ENCODE peak calls at places on chromosomes 5 and 9, in nine cellular contexts. M, Q, I, B, Z, T, P, F and U are unnamed samples.

GRCh38 chr5:175254155-175254554 is 189.8 kb downstream of the DRD1 start:
- DNase-seq in M (no peak), Q (no peak), P (no peak), Z (peak; percentile 50), T (no peak), I (peak; percentile 49), B (no peak), F (no peak), U (no peak)

GRCh38 chr9:36820392-36820861 is 213.6 kb downstream of the PAX5 start:
- DNase-seq in F (no peak), T (no peak), B (no peak), P (no peak), Z (no peak), Q (no peak), M (no peak), I (no peak), U (no peak)

GRCh38 chr9:130129425-130130061 is 42.7 kb upstream of the NCS1 start:
- DNase-seq in B (no peak), M (no peak), I (no peak), F (no peak), Z (no peak), P (no peak), Q (no peak), T (peak; percentile 49), U (no peak)

GRCh38 chr5:9817819-9818218 is 187.7 kb upstream of the TAS2R1 start:
- DNase-seq in I (no peak), T (no peak), M (no peak), F (no peak), P (no peak), Z (no peak), B (no peak), Q (no peak), U (no peak)

GRCh38 chr5:74934949-74935751 is 69.0 kb upstream of the FAM169A start:
- DNase-seq in B (peak; percentile 38), T (peak; percentile 42), I (peak; percentile 55), M (peak; percentile 58), Z (peak; percentile 63), Q (no peak), P (no peak), F (peak; percentile 8), U (peak; percentile 63)

GRCh38 chr5:12023614-12024241 is 119.5 kb upstream of the CTNND2 start:
- DNase-seq in F (peak; percentile 40), T (no peak), Z (peak; percentile 28), I (peak; percentile 43), Q (no peak), M (no peak), B (no peak), P (peak; percentile 49), U (peak; percentile 46)

GRCh38 chr9:127121628-127122175 is 733 bp downstream of the ANGPTL2 start:
- DNase-seq in B (no peak), P (no peak), Q (no peak), I (peak; percentile 46), Z (peak; percentile 42), T (no peak), M (no peak), F (no peak), U (no peak)

GRCh38 chr5:133401731-133402347 is 210.5 kb downstream of the FSTL4 start:
- DNase-seq in P (no peak), B (no peak), Z (no peak), Q (no peak), F (peak; percentile 0), M (peak; percentile 34), T (no peak), I (no peak), U (no peak)

GRCh38 chr5:143585970-143586369 is 182.5 kb upstream of the NR3C1 start:
- DNase-seq in F (no peak), I (peak; percentile 50), Q (no peak), P (no peak), B (no peak), M (no peak), T (no peak), Z (no peak), U (no peak)

GRCh38 chr5:113181853-113182490 is 205.4 kb downstream of the DCP2 start:
- DNase-seq in I (no peak), B (no peak), M (peak; percentile 40), P (no peak), F (no peak), Z (no peak), T (no peak), Q (no peak), U (no peak)

GRCh38 chr9:135305546-135306180 is 173.9 kb upstream of the PPP1R26 start:
- DNase-seq in P (no peak), Z (no peak), T (no peak), B (no peak), M (no peak), F (no peak), Q (no peak), I (no peak), U (no peak)

GRCh38 chr9:123423036-123423640 is 67.1 kb downstream of the CRB2 start:
- DNase-seq in T (no peak), M (peak; percentile 66), F (no peak), Z (no peak), Q (no peak), P (no peak), I (no peak), B (no peak), U (no peak)

GRCh38 chr9:110081395-110081794 is 126.6 kb downstream of the C9orf152 start:
- DNase-seq in Z (peak; percentile 69), F (peak; percentile 19), B (no peak), Q (no peak), M (no peak), T (no peak), P (no peak), I (peak; percentile 71), U (no peak)

GRCh38 chr5:39019231-39019630 is 55.0 kb downstream of the RICTOR start:
- DNase-seq in I (no peak), F (no peak), T (no peak), Z (no peak), B (no peak), Q (no peak), M (no peak), P (no peak), U (no peak)

GRCh38 chr5:138664276-138664943 is 88.8 kb upstream of the CTNNA1 start:
- DNase-seq in Z (peak; percentile 47), P (no peak), Q (no peak), T (no peak), I (peak; percentile 59), B (no peak), F (no peak), M (no peak), U (no peak)

GRCh38 chr5:6759401-6759800 is 46.2 kb downstream of the TENT4A start:
- DNase-seq in B (no peak), T (no peak), I (no peak), M (peak; percentile 74), Z (peak; percentile 32), F (no peak), P (peak; percentile 56), Q (no peak), U (peak; percentile 11)

GRCh38 chr9:908806-909205 is 67.3 kb downstream of the DMRT1 start:
- DNase-seq in M (peak; percentile 71), P (no peak), T (no peak), Z (no peak), B (no peak), I (no peak), F (no peak), Q (no peak), U (no peak)

GRCh38 chr5:122942164-122942914 is 94.2 kb downstream of the PPIC start:
- DNase-seq in B (no peak), P (no peak), T (no peak), F (peak; percentile 6), Q (no peak), M (no peak), Z (peak; percentile 45), I (peak; percentile 8), U (no peak)

GRCh38 chr9:136760424-136760823 is 2.4 kb upstream of the LCN8 start:
- DNase-seq in B (no peak), Q (no peak), I (no peak), T (no peak), F (no peak), M (no peak), Z (no peak), P (no peak), U (no peak)

GRCh38 chr9:95055851-95056551 is 261.5 kb downstream of the FANCC start:
- DNase-seq in T (no peak), I (peak; percentile 69), F (no peak), B (no peak), Q (no peak), P (no peak), M (peak; percentile 58), Z (peak; percentile 49), U (no peak)

GRCh38 chr9:87322840-87323635 is 174.6 kb upstream of the DAPK1 start:
- DNase-seq in Z (no peak), M (no peak), Q (no peak), B (no peak), P (no peak), I (peak; percentile 73), T (no peak), F (no peak), U (no peak)

GRCh38 chr5:93953442-93953841 is 212.0 kb upstream of the POU5F2 start:
- DNase-seq in Q (no peak), I (no peak), B (no peak), P (no peak), M (no peak), F (no peak), Z (no peak), T (no peak), U (no peak)

GRCh38 chr5:135073771-135074345 is 39.8 kb upstream of the PITX1 start:
- DNase-seq in I (peak; percentile 13), M (no peak), T (no peak), B (no peak), P (no peak), F (no peak), Q (peak; percentile 17), Z (peak; percentile 6), U (no peak)

GRCh38 chr9:8579661-8580060 is 780.1 kb upstream of the DMAC1 start:
- DNase-seq in Q (no peak), Z (peak; percentile 1), B (no peak), I (no peak), F (no peak), T (no peak), P (no peak), M (no peak), U (no peak)

GRCh38 chr5:158485604-158486081 is 614.1 kb downstream of the EBF1 start:
- DNase-seq in Z (peak; percentile 14), B (no peak), F (no peak), P (no peak), I (no peak), M (no peak), T (no peak), Q (no peak), U (no peak)

GRCh38 chr5:173294673-173295320 is 33.4 kb downstream of the STC2 start:
- DNase-seq in B (no peak), Q (no peak), T (no peak), F (no peak), Z (peak; percentile 45), P (no peak), I (no peak), M (no peak), U (no peak)

GRCh38 chr5:87136096-87136495 is 131.6 kb upstream of the RASA1 start:
- DNase-seq in B (no peak), T (no peak), Q (no peak), Z (no peak), M (no peak), P (no peak), I (no peak), F (no peak), U (no peak)

GRCh38 chr5:95554331-95554646 is 488 bp downstream of the SKIC3 start:
- DNase-seq in Q (no peak), I (no peak), P (no peak), M (no peak), B (no peak), F (no peak), Z (no peak), T (no peak), U (no peak)

GRCh38 chr5:160311491-160312138 is 749 bp downstream of the CCNJL start:
- DNase-seq in F (peak; percentile 28), Q (no peak), I (peak; percentile 13), M (no peak), Z (peak; percentile 30), B (no peak), T (no peak), P (peak; percentile 41), U (peak; percentile 14)

GRCh38 chr9:28082671-28083070 is 509.4 kb upstream of the C9orf72 start:
- DNase-seq in Z (no peak), M (no peak), Q (no peak), T (no peak), F (no peak), P (no peak), B (no peak), I (no peak), U (no peak)

GRCh38 chr9:129889936-129890717 is 54.9 kb downstream of the USP20 start:
- DNase-seq in I (no peak), B (no peak), Z (no peak), Q (peak; percentile 47), M (peak; percentile 87), F (no peak), T (peak; percentile 88), P (no peak), U (no peak)